ENCODE peak calls at places on chromosomes 16 and 17, in nine cellular contexts. H is Caco-2; C is GM23248; N is SK-N-SH; X is Panc1; D is naive thymus-derived CD4-positive, alpha-beta T cell; Q is heart right ventricle; O is tibial artery; Z is upper lobe of left lung. P is an unnamed sample. For H3K9me3 and H3K4me1, the result is how much of the 10 kb centered on the place peaks cover.

GRCh38 chr17:80270836-80271235 is 10.2 kb downstream of the RNF213 start:
- DNase-seq in Q (no peak), D (peak), Z (no peak), C (peak), H (peak), X (no peak), N (peak), O (no peak), P (no peak)

GRCh38 chr17:65830356-65830755 is 268.9 kb upstream of the AXIN2 start:
- DNase-seq in C (no peak), N (no peak), Z (no peak), D (no peak), X (no peak), H (no peak), O (no peak), Q (no peak), P (no peak)

GRCh38 chr16:48918520-48919258 is 308.7 kb upstream of the N4BP1 start:
- DNase-seq in N (no peak), O (no peak), C (no peak), X (no peak), Z (no peak), Q (no peak), H (no peak), D (no peak), P (no peak)

GRCh38 chr17:29630630-29631193 is 8.0 kb upstream of the CORO6 start:
- DNase-seq in Q (no peak), C (no peak), Z (no peak), D (no peak), O (no peak), X (no peak), H (no peak), N (no peak), P (no peak)

GRCh38 chr16:81321537-81321936 is 6.8 kb downstream of the GAN start:
- DNase-seq in H (no peak), D (no peak), Z (no peak), C (peak), N (no peak), O (no peak), X (no peak), Q (no peak), P (no peak)

GRCh38 chr17:57097832-57098421 is 12.9 kb downstream of the AKAP1 start:
- DNase-seq in X (no peak), Z (no peak), Q (peak), D (no peak), O (peak), C (peak), N (peak), H (no peak), P (peak)

GRCh38 chr16:27427538-27427937 is 25.6 kb downstream of the IL21R start:
- DNase-seq in C (no peak), N (no peak), D (no peak), Z (no peak), O (no peak), H (no peak), X (no peak), Q (no peak), P (no peak)

GRCh38 chr16:3074860-3075545 is 9.6 kb downstream of the IL32 start:
- DNase-seq in D (peak), H (no peak), Q (no peak), C (no peak), Z (no peak), X (no peak), O (no peak), N (no peak), P (no peak)

GRCh38 chr17:38417210-38417951 is 10.9 kb upstream of the ARHGAP23 start:
- DNase-seq in C (no peak), Q (no peak), D (no peak), N (no peak), H (no peak), Z (peak), O (no peak), X (no peak), P (no peak)

GRCh38 chr17:80981062-80981902 is 10.4 kb upstream of the CHMP6 start:
- DNase-seq in C (no peak), D (peak), O (no peak), N (peak), Q (no peak), Z (peak), H (no peak), X (no peak), P (no peak)

GRCh38 chr16:31214705-31215286 is 877 bp downstream of the TRIM72 start:
- DNase-seq in C (peak), Z (peak), Q (no peak), D (no peak), X (no peak), H (no peak), N (peak), O (no peak), P (no peak)

GRCh38 chr17:19418312-19418992 is 7.4 kb downstream of the RNF112 start:
- DNase-seq in H (no peak), O (no peak), C (peak), Q (no peak), N (no peak), X (no peak), D (no peak), Z (no peak), P (no peak)

GRCh38 chr17:75619506-75620431 is 13.5 kb upstream of the SMIM5 start:
- DNase-seq in H (peak), O (no peak), C (peak), N (peak), D (peak), Z (peak), X (no peak), Q (no peak), P (no peak)

GRCh38 chr17:82875418-82875856 is 35.6 kb upstream of the ZNF750 start:
- DNase-seq in H (peak), O (no peak), N (no peak), Q (no peak), Z (peak), C (no peak), D (no peak), X (no peak), P (peak)

GRCh38 chr16:55035037-55035436 is 104.4 kb downstream of the IRX5 start:
- DNase-seq in X (no peak), H (peak), Z (no peak), N (peak), D (no peak), Q (no peak), C (peak), O (peak), P (no peak)

GRCh38 chr16:23408242-23409201 is 44.5 kb downstream of the COG7 start:
- DNase-seq in Z (no peak), C (peak), N (peak), D (no peak), X (no peak), O (peak), H (no peak), Q (peak), P (no peak)

GRCh38 chr16:27695161-27695560 is 145.2 kb downstream of the KATNIP start:
- DNase-seq in Z (no peak), N (no peak), C (no peak), H (no peak), D (no peak), Q (no peak), O (peak), X (no peak), P (no peak)

GRCh38 chr16:2981177-2981898 is 1.1 kb upstream of the PKMYT1 start:
- DNase-seq in Q (no peak), N (no peak), O (no peak), H (no peak), X (no peak), D (no peak), C (no peak), Z (peak), P (no peak)

GRCh38 chr17:49676276-49676868 is 1.5 kb downstream of the SPOP start:
- DNase-seq in C (peak), O (no peak), N (no peak), H (no peak), Q (no peak), Z (no peak), D (peak), X (no peak), P (no peak)

GRCh38 chr16:56477096-56477878 is 25.9 kb downstream of the OGFOD1 start:
- DNase-seq in X (peak), Z (no peak), O (no peak), Q (no peak), C (peak), N (no peak), D (no peak), H (no peak), P (no peak)

GRCh38 chr16:54286330-54287017 is at the start of gene IRX3:
- DNase-seq in Z (peak), N (peak), Q (peak), O (peak), X (peak), H (peak), D (no peak), C (peak), P (peak)

GRCh38 chr16:13307255-13307654 is 405.9 kb downstream of the SHISA9 start:
- DNase-seq in X (no peak), O (no peak), C (peak), H (no peak), N (no peak), Q (no peak), D (no peak), Z (no peak), P (no peak)

GRCh38 chr17:6413073-6413472 is 21.8 kb downstream of the AIPL1 start:
- DNase-seq in Z (no peak), N (peak), H (no peak), Q (no peak), C (peak), D (no peak), X (peak), O (no peak), P (no peak)

GRCh38 chr17:40311575-40311974 is 2.6 kb downstream of the RARA start:
- DNase-seq in Z (no peak), O (peak), C (peak), Q (peak), H (no peak), X (no peak), N (no peak), D (no peak), P (peak)

GRCh38 chr17:9755083-9755482 is 36.3 kb downstream of the DHRS7C start:
- DNase-seq in D (no peak), H (no peak), N (no peak), X (no peak), O (no peak), C (peak), Z (no peak), Q (no peak), P (no peak)

GRCh38 chr17:74353446-74354060 is 8.1 kb downstream of the BTBD17 start:
- DNase-seq in H (no peak), X (no peak), O (no peak), N (no peak), Q (no peak), Z (no peak), C (no peak), D (no peak), P (no peak)

GRCh38 chr16:79334127-79334526 is 266.4 kb downstream of the MAF start:
- DNase-seq in Q (no peak), N (no peak), O (no peak), D (no peak), C (no peak), Z (no peak), H (no peak), X (no peak), P (no peak)

GRCh38 chr16:58094791-58095574 is 34.2 kb downstream of the CFAP20 start:
- DNase-seq in H (no peak), C (no peak), X (no peak), Q (peak), Z (no peak), D (no peak), N (no peak), O (no peak), P (no peak)

GRCh38 chr16:69351309-69352027 is at the start of gene TMED6:
- DNase-seq in C (no peak), N (no peak), X (no peak), O (no peak), D (no peak), H (peak), Q (no peak), Z (no peak), P (no peak)
- H3K4me3 ChIP-seq in C (no peak), N (no peak), X (no peak), O (no peak), D (no peak), H (peak), Q (no peak), Z (no peak), P (no peak)

GRCh38 chr16:35574011-35574410 is 2114.6 kb downstream of the TP53TG3F start:
- DNase-seq in X (no peak), H (no peak), N (peak), O (no peak), C (no peak), Z (peak), Q (no peak), D (no peak), P (no peak)

GRCh38 chr16:35569413-35569812 is 2110.0 kb downstream of the TP53TG3F start:
- DNase-seq in D (no peak), N (no peak), Z (no peak), O (no peak), H (no peak), X (no peak), C (no peak), Q (no peak), P (no peak)

GRCh38 chr16:35573407-35573806 is 2114.0 kb downstream of the TP53TG3F start:
- DNase-seq in N (no peak), Z (peak), C (no peak), D (no peak), X (no peak), Q (no peak), H (no peak), O (no peak), P (no peak)

GRCh38 chr16:35572186-35572585 is 2112.8 kb downstream of the TP53TG3F start:
- DNase-seq in N (no peak), H (no peak), Q (no peak), C (no peak), D (no peak), X (no peak), O (no peak), Z (no peak), P (no peak)

DNA sequence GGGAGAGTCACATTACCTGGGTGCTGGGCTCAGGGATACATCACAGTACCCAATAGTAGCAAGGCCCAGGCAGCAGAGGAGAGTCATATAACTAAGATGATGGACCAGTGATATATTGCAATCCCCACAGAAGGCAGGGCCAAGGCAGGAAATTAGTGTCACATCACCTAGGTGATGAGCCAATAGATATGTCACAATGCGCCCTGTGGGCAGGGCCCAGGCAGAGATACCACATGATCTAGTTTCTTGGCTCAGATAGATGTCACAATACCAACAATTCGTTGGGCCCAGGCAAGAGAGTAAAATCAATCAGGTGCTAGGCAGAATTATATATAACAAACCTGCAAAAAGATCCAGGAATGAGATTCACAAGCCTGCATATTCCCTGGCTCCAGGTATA is 2111.5 kb downstream of the TP53TG3F start:
- DNase-seq in Q (no peak), N (no peak), X (no peak), C (no peak), O (no peak), Z (no peak), H (no peak), D (no peak), P (no peak)
- H3K9me3 ChIP-seq in Q (under half), N (under half), X (under half), C (under half), O (under half), Z (under half), H (under half), D (under half), P (under half)

DNA sequence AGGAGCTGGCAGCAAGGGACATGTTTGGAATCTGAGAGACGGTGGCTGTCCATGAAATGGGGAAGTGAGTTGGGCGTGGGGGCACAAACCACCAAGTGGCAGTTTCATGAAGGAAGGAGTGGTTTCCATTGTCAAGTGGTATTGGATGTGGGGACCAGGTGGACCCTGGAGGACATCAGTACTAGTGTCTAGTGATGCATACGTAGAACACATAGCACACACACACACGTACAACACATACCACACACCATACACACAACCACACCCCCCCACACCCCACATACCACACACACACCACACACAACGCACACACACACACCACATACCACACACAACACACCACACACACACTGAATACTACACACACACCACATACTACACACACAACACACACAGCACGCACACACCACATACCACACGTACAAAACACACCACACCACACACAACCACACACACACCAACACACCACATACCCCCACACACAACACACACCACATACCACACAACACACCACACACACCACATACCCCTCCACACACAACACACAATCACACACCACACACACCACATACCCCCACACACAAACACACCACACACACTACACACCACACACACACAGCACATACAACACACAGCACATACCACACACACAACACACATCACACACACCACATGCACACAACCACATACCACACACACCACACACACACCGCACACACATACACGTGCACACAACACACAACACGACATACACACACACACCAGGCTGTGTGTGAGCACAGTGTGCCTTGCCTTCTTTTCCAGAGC is 41.1 kb upstream of the GSE1 start:
- DNase-seq in Z (no peak), X (no peak), Q (no peak), D (no peak), O (no peak), H (no peak), C (no peak), N (no peak), P (peak)
- H3K4me1 ChIP-seq in Z (half or more), X (half or more), Q (half or more), D (under half), O (under half), H (under half), C (under half), N (under half), P (under half)

DNA sequence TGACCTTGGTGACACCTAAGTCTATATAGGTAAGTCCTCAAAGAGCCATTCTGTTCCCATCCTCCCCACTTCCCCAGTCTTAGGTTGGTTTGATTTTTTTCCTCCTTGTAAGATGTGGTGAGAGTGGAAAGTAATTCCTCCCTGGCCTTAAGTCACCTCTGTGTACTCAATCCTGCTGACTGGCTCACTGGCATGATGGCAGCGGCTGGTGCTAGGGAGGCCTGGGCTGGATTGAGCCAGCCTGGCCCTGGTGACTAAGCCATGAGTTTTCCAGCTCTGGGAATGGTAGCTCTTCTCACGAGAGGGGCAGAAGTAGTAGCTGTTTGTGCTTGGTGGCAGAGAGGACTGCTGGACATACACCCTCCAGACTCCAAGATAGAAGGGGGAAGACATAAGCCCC is 2.5 kb downstream of the ARL4D start:
- DNase-seq in O (peak), D (no peak), N (no peak), H (no peak), Z (no peak), C (peak), Q (no peak), X (peak), P (peak)
- H3K4me3 ChIP-seq in O (no peak), D (no peak), N (no peak), H (no peak), Z (no peak), C (peak), Q (peak), X (peak), P (no peak)

GRCh38 chr16:68548947-68549346 is 9.9 kb downstream of the ZFP90 start:
- DNase-seq in D (peak), C (no peak), Z (no peak), O (no peak), X (no peak), Q (no peak), N (no peak), H (no peak), P (no peak)
- H3K9me3 ChIP-seq in D (under half), C (under half), Z (under half), O (under half), X (under half), Q (under half), N (under half), H (under half), P (under half)

GRCh38 chr17:58391302-58391984 is 25.9 kb downstream of the RNF43 start:
- DNase-seq in N (peak), H (peak), C (no peak), X (no peak), O (no peak), D (no peak), Z (no peak), Q (peak), P (no peak)
- H3K4me1 ChIP-seq in N (under half), H (half or more), C (under half), X (under half), O (under half), D (under half), Z (under half), Q (under half), P (under half)

GRCh38 chr16:84821728-84822676 is 2.2 kb downstream of the CRISPLD2 start:
- DNase-seq in D (no peak), H (no peak), C (peak), X (no peak), O (no peak), N (no peak), Z (no peak), Q (peak), P (peak)

GRCh38 chr16:84819644-84820304 is at the start of gene CRISPLD2:
- DNase-seq in X (no peak), Q (peak), H (peak), Z (peak), C (peak), D (peak), N (peak), O (peak), P (peak)

GRCh38 chr16:84821179-84821578 is 1.4 kb downstream of the CRISPLD2 start:
- DNase-seq in Z (no peak), C (no peak), X (no peak), D (no peak), O (no peak), N (no peak), Q (no peak), H (no peak), P (no peak)

GRCh38 chr16:84820305-84820684 is 510 bp downstream of the CRISPLD2 start:
- DNase-seq in X (no peak), C (peak), H (no peak), O (no peak), Q (no peak), N (no peak), D (no peak), Z (no peak), P (no peak)

DNA sequence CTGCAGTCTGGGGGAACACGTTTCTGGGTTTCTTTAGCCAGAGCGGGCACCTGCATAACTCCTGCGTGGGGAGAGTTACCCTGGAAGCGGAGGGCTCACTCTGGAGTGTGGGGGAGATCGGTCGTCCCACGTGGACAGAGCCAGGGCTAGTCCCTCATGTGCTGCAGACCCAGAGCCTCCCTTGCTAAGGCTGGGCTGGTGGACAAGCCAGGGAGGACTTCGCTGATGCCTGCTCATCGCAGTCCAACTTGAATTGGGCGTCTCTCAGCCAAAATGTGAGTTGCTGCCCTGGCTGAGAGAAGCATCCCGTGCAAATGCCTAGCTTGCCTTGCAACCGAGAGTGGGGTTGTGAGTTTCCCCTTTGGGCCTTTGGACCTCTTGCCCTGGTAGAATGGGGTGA is 986 bp downstream of the CRISPLD2 start:
- DNase-seq in C (peak), O (no peak), Z (no peak), Q (no peak), D (no peak), X (no peak), H (no peak), N (no peak), P (no peak)
- H3K4me3 ChIP-seq in C (peak), O (peak), Z (peak), Q (peak), D (no peak), X (peak), H (no peak), N (no peak), P (no peak)

DNA sequence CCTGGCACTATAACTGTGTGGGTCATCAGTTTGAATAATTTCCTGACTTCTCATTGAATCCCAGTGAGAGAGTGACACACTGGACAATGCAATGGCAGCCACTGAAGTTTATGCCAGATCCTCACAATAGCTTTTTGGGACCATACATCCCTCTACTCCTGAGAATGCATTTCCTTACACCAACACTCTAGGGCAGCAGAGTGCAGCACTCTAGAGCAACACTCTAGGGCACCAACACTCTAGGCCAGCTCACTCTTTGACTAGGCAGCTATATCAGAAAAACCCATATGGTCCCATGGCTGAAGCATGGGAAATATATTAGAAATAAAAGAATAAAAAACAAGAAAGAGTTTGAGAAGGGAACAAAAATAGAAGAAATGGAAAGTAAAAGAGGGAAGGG is 309.2 kb downstream of the MAP2K6 start:
- DNase-seq in N (no peak), C (no peak), X (no peak), Z (no peak), H (no peak), O (no peak), Q (no peak), D (no peak), P (no peak)
- H3K9me3 ChIP-seq in N (under half), C (under half), X (under half), Z (under half), H (under half), O (under half), Q (under half), D (under half), P (under half)

P was measured in aorta.